ENCODE peak calls at places on chromosome 9, in eight cellular contexts. A is GM13977; B is Ammon's horn; Q is CD8-positive, alpha-beta memory T cell; N is stimulated activated CD4-positive, alpha-beta T cell treated with anti-CD3 and anti-CD28 coated beads, Interleukin-15, amount 100 ng/mL, for 1 hour; O is progenitor cell of endocrine pancreas; K is hepatocyte; L is fibroblast of mammary gland. P is an unnamed sample.

GRCh38 chr9:536597-537511 is 304.6 kb upstream of the DMRT1 start:
- DNase-seq in A (no peak), B (no peak), Q (no peak), N (no peak), O (no peak), K (no peak), L (no peak), P (no peak)

GRCh38 chr9:9912459-9912858 is 700.3 kb downstream of the PTPRD start:
- DNase-seq in A (peak), B (no peak), Q (no peak), N (no peak), O (no peak), K (no peak), L (peak), P (no peak)

GRCh38 chr9:129059796-129060785 is 20.8 kb upstream of the DOLPP1 start:
- DNase-seq in A (no peak), B (no peak), Q (no peak), N (no peak), O (no peak), K (no peak), L (no peak), P (no peak)

GRCh38 chr9:129352157-129352870 is 174.3 kb upstream of the IER5L start:
- DNase-seq in A (peak), B (no peak), Q (no peak), N (no peak), O (no peak), K (no peak), L (no peak), P (no peak)

GRCh38 chr9:124054671-124055212 is 43.2 kb downstream of the LHX2 start:
- DNase-seq in A (peak), B (no peak), Q (no peak), N (no peak), O (no peak), K (no peak), L (peak), P (no peak)

GRCh38 chr9:112338561-112338960 is 5.1 kb upstream of the PTBP3 start:
- DNase-seq in A (no peak), B (no peak), Q (no peak), N (no peak), O (no peak), K (peak), L (peak), P (no peak)

GRCh38 chr9:99801775-99802174 is 19.9 kb upstream of the NR4A3 start:
- DNase-seq in A (no peak), B (no peak), Q (no peak), N (no peak), O (no peak), K (no peak), L (no peak), P (no peak)

GRCh38 chr9:131012396-131012917 is 3.5 kb downstream of the LAMC3 start:
- DNase-seq in A (no peak), B (no peak), Q (no peak), N (no peak), O (no peak), K (peak), L (no peak), P (no peak)

GRCh38 chr9:4424891-4425290 is 65.4 kb upstream of the SLC1A1 start:
- DNase-seq in A (no peak), B (no peak), Q (no peak), N (no peak), O (no peak), K (no peak), L (peak), P (no peak)

GRCh38 chr9:112020680-112021596 is 124.3 kb downstream of the UGCG start:
- DNase-seq in A (no peak), B (no peak), Q (no peak), N (no peak), O (no peak), K (peak), L (peak), P (no peak)

GRCh38 chr9:131837316-131837715 is 97.4 kb upstream of the RAPGEF1 start:
- DNase-seq in A (no peak), B (no peak), Q (no peak), N (no peak), O (no peak), K (peak), L (no peak), P (no peak)

GRCh38 chr9:18717751-18718150 is 243.8 kb downstream of the ADAMTSL1 start:
- DNase-seq in A (no peak), B (no peak), Q (no peak), N (no peak), O (no peak), K (no peak), L (peak), P (no peak)

GRCh38 chr9:22119537-22120167 is 110.5 kb upstream of the CDKN2B start:
- DNase-seq in A (no peak), B (peak), Q (no peak), N (no peak), O (no peak), K (no peak), L (peak), P (no peak)

GRCh38 chr9:8816361-8816760 is 1016.8 kb upstream of the DMAC1 start:
- DNase-seq in A (no peak), B (peak), Q (no peak), N (no peak), O (no peak), K (no peak), L (peak), P (no peak)

GRCh38 chr9:99114846-99115500 is 10.1 kb downstream of the TGFBR1 start:
- DNase-seq in A (no peak), B (no peak), Q (no peak), N (no peak), O (no peak), K (no peak), L (no peak), P (no peak)

GRCh38 chr9:136021171-136021890 is 60.2 kb upstream of the UBAC1 start:
- DNase-seq in A (no peak), B (no peak), Q (no peak), N (no peak), O (no peak), K (no peak), L (no peak), P (no peak)

GRCh38 chr9:14051459-14051858 is 262.5 kb downstream of the NFIB start:
- DNase-seq in A (no peak), B (no peak), Q (no peak), N (no peak), O (no peak), K (no peak), L (peak), P (no peak)

GRCh38 chr9:92654481-92655301 is 15.2 kb downstream of the IPPK start:
- DNase-seq in A (no peak), B (no peak), Q (no peak), N (no peak), O (no peak), K (no peak), L (peak), P (no peak)

GRCh38 chr9:130518198-130518597 is 61.2 kb upstream of the FUBP3 start:
- DNase-seq in A (no peak), B (no peak), Q (no peak), N (no peak), O (no peak), K (no peak), L (no peak), P (no peak)

GRCh38 chr9:80175286-80175906 is 603.6 kb downstream of the TLE4 start:
- DNase-seq in A (no peak), B (peak), Q (no peak), N (no peak), O (no peak), K (peak), L (peak), P (no peak)

GRCh38 chr9:35649431-35650340 is 1.0 kb downstream of the SIT1 start:
- DNase-seq in A (peak), B (no peak), Q (no peak), N (peak), O (no peak), K (no peak), L (peak), P (no peak)

GRCh38 chr9:77495834-77496671 is 152.1 kb downstream of the GNA14 start:
- DNase-seq in A (no peak), B (peak), Q (no peak), N (no peak), O (no peak), K (peak), L (peak), P (no peak)

GRCh38 chr9:5513966-5514365 is 3.6 kb downstream of the PDCD1LG2 start:
- DNase-seq in A (no peak), B (no peak), Q (no peak), N (no peak), O (no peak), K (no peak), L (no peak), P (no peak)

GRCh38 chr9:19085295-19085694 is 17.4 kb downstream of the HAUS6 start:
- DNase-seq in A (peak), B (no peak), Q (no peak), N (no peak), O (no peak), K (peak), L (peak), P (no peak)

P was measured in activated T-helper 9 cell treated with anti-CD3 and anti-CD28 coated beads, Interleukin-2, amount 50 U/mL, for 16 hours.